ENCODE peak calls at places on chromosomes 13 and 19, in five cellular contexts. Z is lower lobe of right lung, P is ascending aorta, J is thoracic aorta, L is IMR-90. X is an unnamed sample.

GRCh38 chr13:113564331-113565023 is 20.1 kb upstream of the TFDP1 start:
- DNase-seq in L (no peak), P (peak; percentile 45), Z (peak; percentile 25), J (no peak), X (no peak)

GRCh38 chr19:38653028-38653571 is 5.7 kb downstream of the ACTN4 start:
- DNase-seq in L (peak; percentile 51), J (no peak), Z (no peak), P (no peak), X (no peak)

GRCh38 chr13:39527961-39528720 is 74.9 kb downstream of the LHFPL6 start:
- DNase-seq in Z (no peak), L (peak; percentile 96), P (peak; percentile 82), J (no peak), X (peak; percentile 60)

GRCh38 chr13:62643007-62643483 is 1227.4 kb upstream of the PCDH20 start:
- DNase-seq in Z (no peak), J (no peak), L (peak; percentile 66), P (no peak), X (no peak)

GRCh38 chr13:28117689-28118377 is 17.5 kb upstream of the FLT3 start:
- DNase-seq in L (no peak), Z (no peak), P (no peak), J (no peak), X (peak; percentile 49)

GRCh38 chr13:44393391-44393790 is 19.8 kb downstream of the SERP2 start:
- DNase-seq in J (no peak), Z (no peak), L (no peak), P (peak; percentile 61), X (no peak)

GRCh38 chr13:30047154-30047874 is 196.9 kb upstream of the UBL3 start:
- DNase-seq in Z (no peak), J (no peak), P (no peak), L (peak; percentile 11), X (no peak)

GRCh38 chr13:34943675-34944634 is 1.9 kb downstream of the NBEA start:
- DNase-seq in P (no peak), Z (no peak), L (no peak), J (no peak), X (no peak)

GRCh38 chr13:19056355-19056880 is 125.2 kb downstream of the TUBA3C start:
- DNase-seq in P (no peak), L (no peak), J (no peak), Z (no peak), X (no peak)

GRCh38 chr19:47176071-47176626 is 45.5 kb downstream of the SAE1 start:
- DNase-seq in Z (no peak), J (no peak), L (peak; percentile 97), P (no peak), X (no peak)

GRCh38 chr13:43229506-43229905 is 206.1 kb downstream of the DNAJC15 start:
- DNase-seq in Z (no peak), L (peak; percentile 87), P (no peak), J (no peak), X (no peak)

GRCh38 chr19:35166100-35167063 is 11.8 kb downstream of the FXYD5 start:
- DNase-seq in J (no peak), L (no peak), Z (no peak), P (no peak), X (no peak)

GRCh38 chr19:1856698-1857603 is 6.4 kb downstream of the KLF16 start:
- DNase-seq in P (peak; percentile 89), L (peak; percentile 70), J (peak; percentile 54), Z (peak; percentile 92), X (no peak)
- H3K4me3 ChIP-seq in P (peak overlapping the region; percentile 62), L (peak overlapping the region; percentile 38), J (peak overlapping the region; percentile 68), Z (peak overlapping the region; percentile 60), X (peak overlapping the region; percentile 43)

GRCh38 chr19:16902545-16902944 is 13.7 kb downstream of the F2RL3 start:
- DNase-seq in J (no peak), Z (no peak), P (no peak), L (no peak), X (no peak)
- H3K27me3 ChIP-seq in J (no peaks in the 10 kb centered on the region), Z (no peaks in the 10 kb centered on the region), P (no peaks in the 10 kb centered on the region), L (peaks cover 2% of the 10 kb centered on the region), X (no peaks in the 10 kb centered on the region)

GRCh38 chr19:11464333-11465265 is 16.2 kb downstream of the ELAVL3 start:
- DNase-seq in J (no peak), Z (no peak), P (no peak), L (no peak), X (no peak)
- TF ChIP-seq CTCF in J (no peak), Z (no peak), P (no peak), L (no peak), X (no peak)

DNA sequence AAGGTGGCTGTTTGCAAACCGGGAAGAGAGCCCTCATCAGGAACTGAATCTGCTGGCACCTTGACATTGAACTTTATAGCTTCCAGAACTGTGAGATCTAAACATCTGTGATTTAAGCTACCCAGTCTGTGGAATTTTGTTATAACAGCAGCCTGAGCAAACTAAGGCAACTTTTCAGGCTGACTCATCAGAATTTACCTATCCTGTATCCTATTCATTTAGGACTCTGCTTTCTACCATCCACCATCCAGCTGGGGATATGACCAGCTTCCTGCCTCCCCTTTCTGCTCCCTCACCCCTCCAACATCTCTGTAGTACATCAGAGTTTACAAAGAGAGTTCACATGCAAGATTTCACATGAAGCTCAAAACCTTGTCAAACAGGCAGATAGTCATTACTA is 11.1 kb upstream of the CNMD start:
- DNase-seq in Z (no peak), L (no peak), P (no peak), J (no peak), X (no peak)
- H3K4me3 ChIP-seq in Z (no peak overlapping the region), L (no peak overlapping the region), P (no peak overlapping the region), J (no peak overlapping the region), X (no peak overlapping the region)

GRCh38 chr19:40598121-40598917 is 2.9 kb upstream of the LTBP4 start:
- DNase-seq in L (peak; percentile 87), J (peak; percentile 69), Z (peak; percentile 90), P (peak; percentile 94), X (peak; percentile 96)

GRCh38 chr19:40598918-40599307 is 2.3 kb upstream of the LTBP4 start:
- DNase-seq in L (no peak), P (no peak), Z (no peak), J (no peak), X (no peak)

GRCh38 chr19:40601061-40601973 is at the start of gene LTBP4:
- DNase-seq in Z (no peak), L (no peak), P (peak; percentile 86), J (no peak), X (peak; percentile 59)

GRCh38 chr19:40599331-40600085 is 1.7 kb upstream of the LTBP4 start:
- DNase-seq in P (no peak), L (no peak), Z (no peak), J (no peak), X (peak; percentile 86)

GRCh38 chr19:40600086-40600917 is 867 bp upstream of the LTBP4 start:
- DNase-seq in Z (no peak), P (peak; percentile 79), L (no peak), J (no peak), X (peak; percentile 65)
- H3K27me3 ChIP-seq in Z (peaks cover 66% of the 10 kb centered on the region), P (no peaks in the 10 kb centered on the region), L (no peaks in the 10 kb centered on the region), J (no peaks in the 10 kb centered on the region), X (no peaks in the 10 kb centered on the region)